ENCODE peak calls at places on chromosome 11, in nine cellular contexts. V, Q, U, T, R, N, A, C and P are unnamed samples.

GRCh38 chr11:9527481-9528140 is 45.9 kb upstream of the WEE1 start:
- DNase-seq in V (no peak), Q (peak; percentile 74), U (no peak), T (peak; percentile 33), R (peak; percentile 93), N (no peak), A (no peak), C (no peak), P (peak; percentile 63)

GRCh38 chr11:73239571-73240189 is 21.6 kb downstream of the P2RY2 start:
- DNase-seq in V (no peak), Q (peak; percentile 25), U (no peak), T (no peak), R (no peak), N (no peak), A (no peak), C (no peak), P (no peak)

GRCh38 chr11:8267831-8268529 is 4.3 kb upstream of the LMO1 start:
- DNase-seq in V (peak; percentile 46), Q (peak; percentile 44), U (no peak), T (no peak), R (no peak), N (no peak), A (no peak), C (peak; percentile 68), P (no peak)

GRCh38 chr11:11251394-11251970 is 101.6 kb downstream of the CSNK2A3 start:
- DNase-seq in V (no peak), Q (no peak), U (no peak), T (no peak), R (no peak), N (no peak), A (no peak), C (no peak), P (no peak)

GRCh38 chr11:31655483-31655882 is 145.9 kb downstream of the ELP4 start:
- DNase-seq in V (no peak), Q (no peak), U (no peak), T (no peak), R (peak; percentile 96), N (no peak), A (no peak), C (peak; percentile 36), P (peak; percentile 84)

GRCh38 chr11:129836979-129837378 is 21.3 kb downstream of the TMEM45B start:
- DNase-seq in V (no peak), Q (no peak), U (no peak), T (no peak), R (no peak), N (no peak), A (no peak), C (no peak), P (no peak)

GRCh38 chr11:34632105-34632780 is 11.3 kb downstream of the EHF start:
- DNase-seq in V (no peak), Q (no peak), U (no peak), T (peak; percentile 34), R (no peak), N (no peak), A (no peak), C (peak; percentile 39), P (no peak)

GRCh38 chr11:115198301-115198700 is 305.9 kb downstream of the CADM1 start:
- DNase-seq in V (no peak), Q (no peak), U (no peak), T (no peak), R (no peak), N (no peak), A (no peak), C (no peak), P (peak; percentile 46)

GRCh38 chr11:64970731-64971151 is 1.2 kb downstream of the MAJIN start:
- DNase-seq in V (no peak), Q (no peak), U (no peak), T (no peak), R (no peak), N (no peak), A (no peak), C (no peak), P (no peak)

GRCh38 chr11:10564692-10565318 is 3.7 kb downstream of the LYVE1 start:
- DNase-seq in V (no peak), Q (no peak), U (no peak), T (no peak), R (no peak), N (no peak), A (no peak), C (no peak), P (no peak)

GRCh38 chr11:15793032-15793996 is 563.0 kb downstream of the SOX6 start:
- DNase-seq in V (no peak), Q (no peak), U (no peak), T (no peak), R (peak; percentile 94), N (no peak), A (no peak), C (no peak), P (peak; percentile 65)

GRCh38 chr11:7495997-7496545 is 10.8 kb downstream of the OLFML1 start:
- DNase-seq in V (no peak), Q (no peak), U (no peak), T (no peak), R (no peak), N (no peak), A (peak; percentile 58), C (no peak), P (no peak)

GRCh38 chr11:60077216-60077817 is 11.1 kb upstream of the MS4A2 start:
- DNase-seq in V (no peak), Q (no peak), U (no peak), T (no peak), R (no peak), N (no peak), A (no peak), C (no peak), P (no peak)

GRCh38 chr11:106644824-106645223 is 373.5 kb downstream of the GUCY1A2 start:
- DNase-seq in V (no peak), Q (no peak), U (no peak), T (no peak), R (peak; percentile 61), N (no peak), A (no peak), C (no peak), P (peak; percentile 51)

GRCh38 chr11:6612008-6612815 is at the start of gene TAF10:
- DNase-seq in V (peak; percentile 97), Q (peak; percentile 99), U (peak; percentile 92), T (peak; percentile 98), R (peak; percentile 90), N (peak; percentile 97), A (peak; percentile 99), C (peak; percentile 97), P (peak; percentile 95)

GRCh38 chr11:11472096-11472495 is 119.0 kb upstream of the CSNK2A3 start:
- DNase-seq in V (no peak), Q (no peak), U (no peak), T (no peak), R (no peak), N (no peak), A (no peak), C (no peak), P (no peak)

GRCh38 chr11:27718853-27719574 is 18.8 kb upstream of the BDNF start:
- DNase-seq in V (no peak), Q (no peak), U (no peak), T (peak; percentile 10), R (no peak), N (no peak), A (no peak), C (peak; percentile 91), P (no peak)

GRCh38 chr11:119567667-119568582 is 145.0 kb upstream of the THY1 start:
- DNase-seq in V (no peak), Q (peak; percentile 70), U (no peak), T (peak; percentile 40), R (peak; percentile 76), N (no peak), A (no peak), C (no peak), P (peak; percentile 70)

DNA sequence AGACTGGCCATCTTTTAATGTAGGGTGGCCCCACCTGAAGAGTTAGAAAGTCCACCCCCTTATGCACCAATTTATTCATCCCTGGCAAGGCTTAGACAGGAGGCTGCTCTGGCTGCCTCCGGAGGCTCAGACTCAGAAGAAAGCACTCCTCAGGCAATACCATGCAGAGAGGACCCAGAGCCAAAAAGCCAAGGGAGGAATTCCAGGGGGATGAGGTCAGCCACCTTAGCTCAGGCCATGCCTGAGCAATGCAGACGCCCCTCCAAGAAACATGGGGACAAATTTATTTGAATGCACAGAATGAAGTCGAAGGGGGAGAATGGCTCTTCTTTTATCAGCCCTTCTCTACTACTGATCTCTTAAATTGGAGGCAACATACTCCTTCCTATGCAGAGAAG is 39.7 kb upstream of the GLYAT start:
- DNase-seq in V (no peak), Q (no peak), U (no peak), T (no peak), R (no peak), N (no peak), A (no peak), C (no peak), P (no peak)
- H3K27ac ChIP-seq in V (no peak overlapping the region), Q (no peak overlapping the region), U (no peak overlapping the region), T (no peak overlapping the region), R (no peak overlapping the region), N (no peak overlapping the region), A (no peak overlapping the region), C (no peak overlapping the region), P (no peak overlapping the region)

GRCh38 chr11:47269002-47269828 is 718 bp upstream of the MADD start:
- DNase-seq in V (peak; percentile 84), Q (peak; percentile 97), U (peak; percentile 76), T (peak; percentile 90), R (peak; percentile 76), N (peak; percentile 86), A (peak; percentile 95), C (peak; percentile 96), P (peak; percentile 86)
- TF ChIP-seq CTCF in V (peak; percentile 41), Q (no peak), U (peak; percentile 22), T (no peak), R (no peak), N (no peak), A (no peak), C (no peak), P (peak; percentile 40)

GRCh38 chr11:68750197-68750987 is 928 bp downstream of the TESMIN start:
- DNase-seq in V (no peak), Q (no peak), U (no peak), T (no peak), R (no peak), N (no peak), A (peak; percentile 58), C (peak; percentile 71), P (no peak)

GRCh38 chr11:68748061-68748460 is 3.3 kb downstream of the TESMIN start:
- DNase-seq in V (no peak), Q (no peak), U (no peak), T (no peak), R (no peak), N (no peak), A (no peak), C (no peak), P (no peak)

GRCh38 chr11:68750988-68751325 is 363 bp downstream of the TESMIN start:
- DNase-seq in V (no peak), Q (no peak), U (no peak), T (no peak), R (no peak), N (no peak), A (no peak), C (no peak), P (no peak)

GRCh38 chr11:68749501-68750196 is 1.7 kb downstream of the TESMIN start:
- DNase-seq in V (no peak), Q (no peak), U (no peak), T (no peak), R (peak; percentile 32), N (no peak), A (no peak), C (peak; percentile 56), P (no peak)

GRCh38 chr11:68749061-68749491 is 2.2 kb downstream of the TESMIN start:
- DNase-seq in V (no peak), Q (no peak), U (no peak), T (no peak), R (peak; percentile 13), N (no peak), A (no peak), C (no peak), P (peak; percentile 5)
- H3K27ac ChIP-seq in V (no peak overlapping the region), Q (no peak overlapping the region), U (peak overlapping the region; percentile 5), T (no peak overlapping the region), R (no peak overlapping the region), N (no peak overlapping the region), A (no peak overlapping the region), C (no peak overlapping the region), P (no peak overlapping the region)

GRCh38 chr11:117189191-117189940 is 9.8 kb upstream of the TAGLN start:
- DNase-seq in V (peak; percentile 44), Q (peak; percentile 76), U (no peak), T (no peak), R (no peak), N (no peak), A (peak; percentile 80), C (no peak), P (no peak)
- TF ChIP-seq CTCF in V (no peak), Q (no peak), U (no peak), T (no peak), R (no peak), N (no peak), A (no peak), C (no peak), P (no peak)